ENCODE peak calls at places on chromosomes 1 and 21, in five cellular contexts. W, G, B, E and A are unnamed samples.

GRCh38 chr1:146012703-146013565 is 8.6 kb downstream of the HJV start:
- DNase-seq in W (peak), G (peak), B (peak), E (peak), A (peak)

GRCh38 chr1:173715538-173715844 is 710 bp downstream of the KLHL20 start:
- DNase-seq in W (no peak), G (no peak), B (no peak), E (no peak), A (no peak)

GRCh38 chr1:17274186-17275170 is 25.6 kb downstream of the PADI3 start:
- DNase-seq in W (no peak), G (peak), B (peak), E (peak), A (peak)

GRCh38 chr1:99843760-99844159 is 6.4 kb upstream of the AGL start:
- DNase-seq in W (no peak), G (no peak), B (no peak), E (no peak), A (no peak)

GRCh38 chr1:12499574-12500245 is 118.3 kb downstream of the DHRS3 start:
- DNase-seq in W (no peak), G (no peak), B (no peak), E (no peak), A (no peak)

GRCh38 chr1:51303751-51304196 is 26.6 kb downstream of the TTC39A start:
- DNase-seq in W (no peak), G (peak), B (no peak), E (no peak), A (peak)

GRCh38 chr1:155049651-155050559 is 1.2 kb upstream of the ADAM15 start:
- DNase-seq in W (no peak), G (no peak), B (no peak), E (no peak), A (peak)

GRCh38 chr1:37922767-37923550 is 23.9 kb downstream of the INPP5B start:
- DNase-seq in W (no peak), G (no peak), B (no peak), E (no peak), A (no peak)

GRCh38 chr1:232629250-232630046 is 485 bp downstream of the SIPA1L2 start:
- DNase-seq in W (no peak), G (peak), B (peak), E (peak), A (peak)

GRCh38 chr1:60234761-60235160 is 161.2 kb upstream of the C1orf87 start:
- DNase-seq in W (no peak), G (no peak), B (no peak), E (no peak), A (no peak)

GRCh38 chr1:166947398-166948043 is 27.8 kb downstream of the ILDR2 start:
- DNase-seq in W (no peak), G (peak), B (peak), E (peak), A (peak)

GRCh38 chr1:84370831-84371394 is 27.4 kb upstream of the DNASE2B start:
- DNase-seq in W (no peak), G (no peak), B (no peak), E (no peak), A (peak)

GRCh38 chr1:169601096-169601881 is 15.0 kb upstream of the F5 start:
- DNase-seq in W (no peak), G (peak), B (no peak), E (no peak), A (peak)

GRCh38 chr1:172770081-172770480 is 111.2 kb downstream of the FASLG start:
- DNase-seq in W (no peak), G (no peak), B (no peak), E (no peak), A (no peak)

GRCh38 chr1:52520149-52520548 is 32.7 kb downstream of the TUT4 start:
- DNase-seq in W (no peak), G (no peak), B (no peak), E (no peak), A (no peak)

GRCh38 chr1:205810448-205811157 is 2.4 kb downstream of the SLC41A1 start:
- DNase-seq in W (no peak), G (peak), B (no peak), E (no peak), A (peak)

GRCh38 chr1:156371553-156372264 is 2.7 kb downstream of the RHBG start:
- DNase-seq in W (no peak), G (peak), B (no peak), E (no peak), A (peak)

GRCh38 chr1:220843481-220844011 is 35.7 kb upstream of the HLX start:
- DNase-seq in W (no peak), G (no peak), B (no peak), E (no peak), A (peak)

GRCh38 chr1:14263671-14264070 is 334.8 kb upstream of the KAZN start:
- DNase-seq in W (no peak), G (no peak), B (peak), E (no peak), A (no peak)

GRCh38 chr1:243819438-243819839 is 30.6 kb downstream of the AKT3 start:
- DNase-seq in W (no peak), G (no peak), B (peak), E (no peak), A (no peak)

GRCh38 chr1:160359559-160360226 is 7.2 kb upstream of the NHLH1 start:
- DNase-seq in W (no peak), G (no peak), B (no peak), E (no peak), A (no peak)

GRCh38 chr1:201881617-201882016 is 7.1 kb upstream of the SHISA4 start:
- DNase-seq in W (no peak), G (no peak), B (no peak), E (no peak), A (no peak)

GRCh38 chr1:11841245-11842153 is 6.1 kb downstream of the NPPA start:
- DNase-seq in W (no peak), G (no peak), B (peak), E (no peak), A (no peak)

GRCh38 chr1:209657140-209657879 is 5.1 kb upstream of the LAMB3 start:
- DNase-seq in W (no peak), G (no peak), B (no peak), E (no peak), A (no peak)

GRCh38 chr21:28953247-28953646 is 39.4 kb downstream of the LTN1 start:
- DNase-seq in W (no peak), G (no peak), B (no peak), E (no peak), A (no peak)

GRCh38 chr1:231091853-231092301 is 51.8 kb upstream of the FAM89A start:
- DNase-seq in W (no peak), G (peak), B (no peak), E (peak), A (peak)

GRCh38 chr1:234719454-234720258 is 109.7 kb upstream of the IRF2BP2 start:
- DNase-seq in W (no peak), G (no peak), B (no peak), E (peak), A (no peak)

GRCh38 chr1:6580588-6581270 is 935 bp downstream of the ZBTB48 start:
- DNase-seq in W (no peak), G (peak), B (no peak), E (peak), A (peak)

GRCh38 chr1:51344602-51345299 is 14.4 kb upstream of the TTC39A start:
- DNase-seq in W (no peak), G (peak), B (no peak), E (peak), A (no peak)

GRCh38 chr1:79193211-79194079 is 186.9 kb upstream of the ADGRL4 start:
- DNase-seq in W (no peak), G (no peak), B (no peak), E (no peak), A (peak)

GRCh38 chr1:207882692-207883091 is 28.2 kb downstream of the CD34 start:
- DNase-seq in W (no peak), G (no peak), B (no peak), E (no peak), A (no peak)

GRCh38 chr1:104648269-104648691 is 898.6 kb downstream of the AMY1C start:
- DNase-seq in W (no peak), G (peak), B (peak), E (no peak), A (peak)

GRCh38 chr1:100538935-100539835 is 1.2 kb downstream of the GPR88 start:
- DNase-seq in W (no peak), G (peak), B (peak), E (peak), A (peak)

GRCh38 chr1:119160851-119161250 is 20.4 kb upstream of the WARS2 start:
- DNase-seq in W (peak), G (no peak), B (no peak), E (no peak), A (peak)

GRCh38 chr21:43812139-43812821 is 22.9 kb downstream of the RRP1 start:
- DNase-seq in W (no peak), G (no peak), B (no peak), E (no peak), A (no peak)

GRCh38 chr1:93221913-93222312 is 41.4 kb downstream of the CCDC18 start:
- DNase-seq in W (no peak), G (peak), B (no peak), E (no peak), A (no peak)

GRCh38 chr1:154270833-154271232 is 1.6 kb upstream of the HAX1 start:
- DNase-seq in W (no peak), G (no peak), B (no peak), E (no peak), A (no peak)

GRCh38 chr1:161172776-161173376 is 4.4 kb downstream of the B4GALT3 start:
- DNase-seq in W (no peak), G (no peak), B (no peak), E (peak), A (peak)

GRCh38 chr1:226679853-226680516 is 59.1 kb downstream of the ITPKB start:
- DNase-seq in W (no peak), G (peak), B (peak), E (peak), A (peak)
- TF ChIP-seq CTCF in W (no peak), G (no peak), B (no peak), E (no peak), A (no peak)

GRCh38 chr1:246295968-246296367 is 211.1 kb downstream of the SMYD3 start:
- DNase-seq in W (no peak), G (no peak), B (no peak), E (no peak), A (peak)

GRCh38 chr1:246300653-246301549 is 206.2 kb downstream of the SMYD3 start:
- DNase-seq in W (peak), G (no peak), B (no peak), E (no peak), A (no peak)

GRCh38 chr1:246294263-246294662 is 212.8 kb downstream of the SMYD3 start:
- DNase-seq in W (no peak), G (no peak), B (no peak), E (no peak), A (no peak)

GRCh38 chr1:246295340-246295739 is 211.7 kb downstream of the SMYD3 start:
- DNase-seq in W (no peak), G (no peak), B (no peak), E (no peak), A (no peak)

DNA sequence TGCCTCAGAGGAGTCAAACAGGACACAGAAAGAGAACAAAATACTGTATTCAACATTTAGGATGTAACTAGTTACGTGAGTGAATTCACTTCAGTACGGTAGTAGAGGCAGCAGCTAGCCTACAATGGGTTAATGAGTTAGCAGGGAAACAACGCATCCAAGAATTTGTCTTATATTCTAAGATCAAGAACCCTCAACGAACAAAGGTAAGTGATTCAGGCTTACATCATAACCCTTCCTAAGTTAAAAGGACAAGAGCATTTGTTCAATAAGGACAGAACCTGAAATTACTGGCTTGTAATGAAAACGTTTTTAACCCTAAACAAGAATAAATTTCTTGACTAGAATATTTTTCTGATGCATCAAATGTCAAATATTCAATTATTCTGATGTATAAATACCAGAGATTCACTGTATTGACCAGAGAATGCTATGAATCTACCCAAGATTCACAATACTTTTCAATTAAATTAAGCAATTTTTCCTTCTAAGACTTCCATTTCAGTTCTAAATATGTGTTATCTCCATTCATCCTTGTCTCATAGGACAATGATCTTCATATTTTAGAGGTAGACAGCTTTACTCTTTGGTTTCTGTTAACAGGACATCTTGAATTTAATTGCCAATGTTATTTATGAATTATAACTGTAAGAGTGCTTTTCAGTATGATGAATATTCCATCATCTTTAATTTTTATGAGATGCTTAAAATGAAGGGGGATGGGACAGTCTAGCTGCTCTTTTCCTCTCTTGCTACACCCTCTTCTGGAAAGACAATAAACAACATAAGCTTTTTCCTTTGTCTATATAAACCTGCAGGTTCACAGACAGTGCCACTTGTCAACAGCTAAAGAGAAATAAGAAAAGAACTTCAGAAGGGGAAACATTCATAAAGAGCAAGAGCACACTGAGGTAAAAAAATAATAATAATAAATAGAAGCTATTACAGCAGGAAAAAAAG is 209.5 kb downstream of the SMYD3 start:
- DNase-seq in W (no peak), G (no peak), B (no peak), E (no peak), A (peak)
- TF ChIP-seq CTCF in W (peak), G (no peak), B (no peak), E (no peak), A (no peak)

GRCh38 chr1:66761273-66761672 is 9.0 kb downstream of the DYNLT5 start:
- DNase-seq in W (no peak), G (peak), B (no peak), E (no peak), A (peak)
- TF ChIP-seq CTCF in W (peak), G (no peak), B (no peak), E (no peak), A (peak)

GRCh38 chr1:109080441-109081082 is 4.8 kb upstream of the TAF13 start:
- DNase-seq in W (no peak), G (no peak), B (no peak), E (no peak), A (no peak)

GRCh38 chr1:109078317-109078716 is 2.5 kb upstream of the TAF13 start:
- DNase-seq in W (no peak), G (no peak), B (no peak), E (no peak), A (no peak)

GRCh38 chr1:109079240-109079622 is 3.4 kb upstream of the TAF13 start:
- DNase-seq in W (no peak), G (no peak), B (no peak), E (no peak), A (no peak)

GRCh38 chr1:109075531-109076490 is at the start of gene TAF13:
- DNase-seq in W (peak), G (peak), B (peak), E (peak), A (peak)
- TF ChIP-seq CTCF in W (no peak), G (no peak), B (peak), E (peak), A (peak)

GRCh38 chr1:1926346-1926811 is 7.3 kb upstream of the TMEM52 start:
- DNase-seq in W (no peak), G (peak), B (no peak), E (peak), A (no peak)
- TF ChIP-seq CTCF in W (no peak), G (no peak), B (no peak), E (no peak), A (no peak)

DNA sequence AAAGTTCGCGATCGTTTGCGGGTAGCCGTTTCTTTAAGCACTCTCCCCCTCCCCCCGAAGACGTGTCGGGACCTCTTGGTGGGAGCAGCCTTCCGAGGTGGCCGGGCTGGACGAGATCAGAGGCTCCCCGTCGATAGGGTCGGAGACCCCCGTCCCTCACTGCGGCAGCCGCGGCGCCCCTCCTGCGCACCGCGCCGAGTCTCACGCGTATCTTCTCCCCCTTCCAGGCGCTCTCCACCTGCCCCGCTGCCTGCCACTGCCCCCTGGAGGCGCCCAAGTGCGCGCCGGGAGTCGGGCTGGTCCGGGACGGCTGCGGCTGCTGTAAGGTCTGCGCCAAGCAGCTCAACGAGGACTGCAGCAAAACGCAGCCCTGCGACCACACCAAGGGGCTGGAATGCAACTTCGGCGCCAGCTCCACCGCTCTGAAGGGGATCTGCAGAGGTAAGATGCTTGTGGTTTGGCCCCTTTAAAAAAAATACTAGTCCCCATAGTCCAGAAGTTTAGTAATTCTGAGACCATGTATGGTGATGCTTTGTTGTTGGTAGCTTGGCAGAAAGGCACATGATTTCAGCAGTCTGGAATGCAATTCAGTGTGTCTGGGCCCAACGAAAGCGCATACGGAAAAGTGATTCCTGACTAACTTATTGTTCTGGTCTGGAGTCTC is 709 bp downstream of the CCN1 start:
- DNase-seq in W (no peak), G (peak), B (no peak), E (peak), A (peak)
- TF ChIP-seq CTCF in W (peak), G (peak), B (no peak), E (peak), A (peak)

DNA sequence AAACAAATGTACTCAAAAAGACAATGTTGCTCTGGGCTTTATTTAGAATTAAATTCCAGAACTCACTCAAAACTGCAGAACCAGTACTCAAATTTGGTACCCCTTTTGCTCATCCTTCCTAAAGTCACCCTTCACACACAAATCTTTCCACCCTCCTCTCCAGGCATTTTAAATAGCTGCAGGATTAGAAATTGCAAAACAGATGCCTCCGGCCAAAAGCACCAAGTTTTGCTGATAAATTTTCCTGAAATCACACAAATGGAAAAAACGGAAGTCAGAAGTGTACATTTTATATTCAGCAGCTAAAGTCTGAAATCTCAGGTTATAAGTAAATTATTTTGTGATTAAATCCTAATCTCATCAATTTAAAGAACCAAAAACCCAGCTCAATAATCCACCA is 147.0 kb downstream of the NRIP1 start:
- DNase-seq in W (no peak), G (no peak), B (no peak), E (no peak), A (peak)
- TF ChIP-seq CTCF in W (no peak), G (no peak), B (no peak), E (no peak), A (no peak)